ENCODE peak calls at places on chromosomes 3 and 15, in four cellular contexts. One of them, this sample, is unnamed.

GRCh38 chr15:59993041-59993750 is 10.9 kb upstream of the FOXB1 start:
- DNase-seq in testis: no peak
- DNase-seq in fibroblast of the aortic adventitia: no peak
- DNase-seq in BE2C: no peak
- DNase-seq in this sample: no peak

GRCh38 chr3:184129012-184129411 is 6.1 kb upstream of the EIF2B5 start:
- DNase-seq in testis: peak; percentile 56
- DNase-seq in fibroblast of the aortic adventitia: peak; percentile 62
- DNase-seq in BE2C: peak; percentile 58
- DNase-seq in this sample: peak; percentile 59

GRCh38 chr3:66298591-66298990 is 77.8 kb downstream of the SLC25A26 start:
- DNase-seq in testis: no peak
- DNase-seq in fibroblast of the aortic adventitia: no peak
- DNase-seq in BE2C: no peak
- DNase-seq in this sample: no peak

GRCh38 chr3:122577409-122578028 is at the start of gene PARP15:
- DNase-seq in testis: peak; percentile 33
- DNase-seq in fibroblast of the aortic adventitia: peak; percentile 4
- DNase-seq in BE2C: peak; percentile 14
- DNase-seq in this sample: no peak

GRCh38 chr3:32423956-32424558 is 32.4 kb downstream of the CMTM7 start:
- DNase-seq in testis: no peak
- DNase-seq in fibroblast of the aortic adventitia: no peak
- DNase-seq in BE2C: no peak
- DNase-seq in this sample: no peak

GRCh38 chr3:127035672-127036071 is 52.8 kb downstream of the PLXNA1 start:
- DNase-seq in testis: peak; percentile 48
- DNase-seq in fibroblast of the aortic adventitia: peak; percentile 82
- DNase-seq in BE2C: peak; percentile 38
- DNase-seq in this sample: peak; percentile 92

GRCh38 chr3:148582126-148582525 is 115.6 kb upstream of the AGTR1 start:
- DNase-seq in testis: no peak
- DNase-seq in fibroblast of the aortic adventitia: peak; percentile 14
- DNase-seq in BE2C: no peak
- DNase-seq in this sample: peak; percentile 64

GRCh38 chr15:96807361-96807760 is 476.9 kb downstream of the NR2F2 start:
- DNase-seq in testis: no peak
- DNase-seq in fibroblast of the aortic adventitia: no peak
- DNase-seq in BE2C: no peak
- DNase-seq in this sample: no peak

GRCh38 chr3:18679226-18679625 is 254.1 kb upstream of the SATB1 start:
- DNase-seq in testis: no peak
- DNase-seq in fibroblast of the aortic adventitia: no peak
- DNase-seq in BE2C: no peak
- DNase-seq in this sample: no peak

GRCh38 chr3:72584262-72584661 is 264.0 kb downstream of the SHQ1 start:
- DNase-seq in testis: no peak
- DNase-seq in fibroblast of the aortic adventitia: no peak
- DNase-seq in BE2C: no peak
- DNase-seq in this sample: no peak

GRCh38 chr3:30282052-30282708 is 324.2 kb upstream of the TGFBR2 start:
- DNase-seq in testis: no peak
- DNase-seq in fibroblast of the aortic adventitia: peak; percentile 92
- DNase-seq in BE2C: no peak
- DNase-seq in this sample: peak; percentile 87

GRCh38 chr3:107545680-107546120 is 22.9 kb downstream of the BBX start:
- DNase-seq in testis: no peak
- DNase-seq in fibroblast of the aortic adventitia: peak; percentile 10
- DNase-seq in BE2C: no peak
- DNase-seq in this sample: no peak

GRCh38 chr3:140859592-140860336 is 81.9 kb upstream of the SLC25A36 start:
- DNase-seq in testis: no peak
- DNase-seq in fibroblast of the aortic adventitia: no peak
- DNase-seq in BE2C: no peak
- DNase-seq in this sample: no peak

GRCh38 chr3:128663151-128663550 is 12.5 kb upstream of the RPN1 start:
- DNase-seq in testis: no peak
- DNase-seq in fibroblast of the aortic adventitia: no peak
- DNase-seq in BE2C: no peak
- DNase-seq in this sample: no peak

DNA sequence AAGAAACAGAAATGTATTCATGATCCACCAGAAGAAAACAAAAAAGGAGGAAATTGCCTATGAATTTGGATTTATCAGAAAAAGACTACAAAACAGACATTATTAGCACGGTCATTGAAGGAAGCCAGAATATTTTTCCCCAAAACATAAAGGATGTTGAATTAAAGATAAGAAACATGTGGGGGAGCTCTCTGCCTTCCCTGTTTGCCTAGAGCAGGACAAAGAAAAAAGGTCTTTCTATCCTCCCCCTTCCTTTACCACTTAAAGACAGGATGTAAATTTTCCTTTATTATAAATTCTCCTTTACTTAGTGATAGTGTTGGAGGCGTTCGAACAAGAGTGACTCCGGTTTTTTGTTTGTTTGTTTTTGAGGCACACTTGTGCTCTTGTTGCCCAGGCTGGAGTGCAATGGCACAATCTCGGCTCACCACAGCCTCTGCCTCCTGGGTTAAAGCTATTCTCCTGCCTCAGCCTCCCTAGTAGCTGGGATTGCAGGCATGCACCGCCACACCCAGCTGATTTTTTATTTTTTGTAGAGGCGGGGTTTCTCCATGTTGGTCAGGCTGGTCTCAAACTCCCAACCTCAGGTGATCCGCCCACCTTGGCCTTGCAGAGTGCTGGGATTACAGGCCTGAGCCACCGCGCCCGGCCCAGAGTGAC is 14.9 kb upstream of the RPN1 start:
- DNase-seq in testis: no peak
- DNase-seq in fibroblast of the aortic adventitia: peak; percentile 17
- DNase-seq in BE2C: no peak
- DNase-seq in this sample: peak; percentile 41
- TF ChIP-seq CTCF in testis: no peak
- TF ChIP-seq CTCF in fibroblast of the aortic adventitia: peak; percentile 1
- TF ChIP-seq CTCF in BE2C: peak; percentile 10
- TF ChIP-seq CTCF in this sample: no peak

GRCh38 chr15:81427176-81427575 is 53.2 kb upstream of the TMC3 start:
- DNase-seq in testis: no peak
- DNase-seq in fibroblast of the aortic adventitia: no peak
- DNase-seq in BE2C: no peak
- DNase-seq in this sample: no peak
- H3K4me3 ChIP-seq in testis: no peak overlapping the region
- H3K4me3 ChIP-seq in fibroblast of the aortic adventitia: no peak overlapping the region
- H3K4me3 ChIP-seq in BE2C: no peak overlapping the region
- H3K4me3 ChIP-seq in this sample: no peak overlapping the region

GRCh38 chr3:128254967-128255366 is 101.7 kb downstream of the EEFSEC start:
- DNase-seq in testis: no peak
- DNase-seq in fibroblast of the aortic adventitia: no peak
- DNase-seq in BE2C: no peak
- DNase-seq in this sample: no peak
- TF ChIP-seq CTCF in testis: no peak
- TF ChIP-seq CTCF in fibroblast of the aortic adventitia: no peak
- TF ChIP-seq CTCF in BE2C: no peak
- TF ChIP-seq CTCF in this sample: no peak

GRCh38 chr3:4582634-4583033 is 89.5 kb downstream of the ITPR1 start:
- DNase-seq in testis: no peak
- DNase-seq in fibroblast of the aortic adventitia: peak; percentile 37
- DNase-seq in BE2C: no peak
- DNase-seq in this sample: peak; percentile 67

GRCh38 chr3:4583441-4583840 is 90.3 kb downstream of the ITPR1 start:
- DNase-seq in testis: peak; percentile 64
- DNase-seq in fibroblast of the aortic adventitia: peak; percentile 56
- DNase-seq in BE2C: no peak
- DNase-seq in this sample: peak; percentile 78

GRCh38 chr3:4587061-4587837 is 94.1 kb downstream of the ITPR1 start:
- DNase-seq in testis: no peak
- DNase-seq in fibroblast of the aortic adventitia: no peak
- DNase-seq in BE2C: no peak
- DNase-seq in this sample: peak; percentile 30

GRCh38 chr3:4586381-4586780 is 93.2 kb downstream of the ITPR1 start:
- DNase-seq in testis: no peak
- DNase-seq in fibroblast of the aortic adventitia: no peak
- DNase-seq in BE2C: no peak
- DNase-seq in this sample: no peak

GRCh38 chr3:4584537-4585249 is 91.5 kb downstream of the ITPR1 start:
- DNase-seq in testis: peak; percentile 53
- DNase-seq in fibroblast of the aortic adventitia: peak; percentile 45
- DNase-seq in BE2C: no peak
- DNase-seq in this sample: peak; percentile 73
- H3K4me3 ChIP-seq in testis: no peak overlapping the region
- H3K4me3 ChIP-seq in fibroblast of the aortic adventitia: peak overlapping the region; percentile 7
- H3K4me3 ChIP-seq in BE2C: no peak overlapping the region
- H3K4me3 ChIP-seq in this sample: peak overlapping the region; percentile 41

GRCh38 chr3:49213541-49213943 is 42.1 kb downstream of the KLHDC8B start:
- DNase-seq in testis: no peak
- DNase-seq in fibroblast of the aortic adventitia: no peak
- DNase-seq in BE2C: no peak
- DNase-seq in this sample: no peak
- TF ChIP-seq CTCF in testis: no peak
- TF ChIP-seq CTCF in fibroblast of the aortic adventitia: no peak
- TF ChIP-seq CTCF in BE2C: no peak
- TF ChIP-seq CTCF in this sample: no peak

DNA sequence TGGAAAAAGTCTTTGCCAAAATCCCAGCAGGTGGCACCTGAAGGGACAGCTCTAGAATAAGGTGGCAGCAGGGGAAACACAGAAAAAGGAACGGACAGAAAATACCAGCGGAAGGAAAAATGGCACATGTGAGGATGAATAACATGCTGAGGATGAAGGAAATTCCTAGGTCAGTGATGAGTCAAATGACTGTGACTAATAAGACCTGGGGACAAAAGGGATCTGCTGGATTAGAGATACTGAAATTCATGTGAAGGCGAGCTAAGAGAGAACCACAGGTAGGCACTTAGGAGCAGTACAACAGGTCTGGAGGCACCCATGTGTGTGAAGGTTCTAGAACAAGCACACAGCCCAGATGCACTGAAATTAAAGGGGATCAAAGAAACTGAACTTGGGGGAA is 482.5 kb downstream of the FOXP1 start:
- DNase-seq in testis: no peak
- DNase-seq in fibroblast of the aortic adventitia: peak; percentile 54
- DNase-seq in BE2C: no peak
- DNase-seq in this sample: peak; percentile 45
- H3K4me3 ChIP-seq in testis: no peak overlapping the region
- H3K4me3 ChIP-seq in fibroblast of the aortic adventitia: no peak overlapping the region
- H3K4me3 ChIP-seq in BE2C: no peak overlapping the region
- H3K4me3 ChIP-seq in this sample: no peak overlapping the region

GRCh38 chr15:51687565-51687964 is 6.3 kb downstream of the SCG3 start:
- DNase-seq in testis: no peak
- DNase-seq in fibroblast of the aortic adventitia: no peak
- DNase-seq in BE2C: no peak
- DNase-seq in this sample: no peak

GRCh38 chr15:51692154-51692553 is 10.9 kb downstream of the SCG3 start:
- DNase-seq in testis: no peak
- DNase-seq in fibroblast of the aortic adventitia: no peak
- DNase-seq in BE2C: no peak
- DNase-seq in this sample: no peak

GRCh38 chr15:51688863-51689262 is 7.6 kb downstream of the SCG3 start:
- DNase-seq in testis: no peak
- DNase-seq in fibroblast of the aortic adventitia: peak; percentile 9
- DNase-seq in BE2C: no peak
- DNase-seq in this sample: peak; percentile 8
- TF ChIP-seq CTCF in testis: no peak
- TF ChIP-seq CTCF in fibroblast of the aortic adventitia: peak; percentile 45
- TF ChIP-seq CTCF in BE2C: peak; percentile 33
- TF ChIP-seq CTCF in this sample: peak; percentile 27

GRCh38 chr3:52001443-52001974 is 5.8 kb upstream of the RPL29 start:
- DNase-seq in testis: peak; percentile 81
- DNase-seq in fibroblast of the aortic adventitia: peak; percentile 54
- DNase-seq in BE2C: peak; percentile 80
- DNase-seq in this sample: peak; percentile 61
- H3K4me3 ChIP-seq in testis: no peak overlapping the region
- H3K4me3 ChIP-seq in fibroblast of the aortic adventitia: no peak overlapping the region
- H3K4me3 ChIP-seq in BE2C: no peak overlapping the region
- H3K4me3 ChIP-seq in this sample: no peak overlapping the region

GRCh38 chr3:80997622-80998021 is 763.8 kb downstream of the GBE1 start:
- DNase-seq in testis: no peak
- DNase-seq in fibroblast of the aortic adventitia: no peak
- DNase-seq in BE2C: no peak
- DNase-seq in this sample: no peak

GRCh38 chr3:81003008-81003407 is 758.4 kb downstream of the GBE1 start:
- DNase-seq in testis: no peak
- DNase-seq in fibroblast of the aortic adventitia: no peak
- DNase-seq in BE2C: no peak
- DNase-seq in this sample: no peak

GRCh38 chr3:80998022-80998421 is 763.4 kb downstream of the GBE1 start:
- DNase-seq in testis: no peak
- DNase-seq in fibroblast of the aortic adventitia: no peak
- DNase-seq in BE2C: no peak
- DNase-seq in this sample: no peak

GRCh38 chr3:81003817-81004216 is 757.6 kb downstream of the GBE1 start:
- DNase-seq in testis: no peak
- DNase-seq in fibroblast of the aortic adventitia: no peak
- DNase-seq in BE2C: no peak
- DNase-seq in this sample: no peak

DNA sequence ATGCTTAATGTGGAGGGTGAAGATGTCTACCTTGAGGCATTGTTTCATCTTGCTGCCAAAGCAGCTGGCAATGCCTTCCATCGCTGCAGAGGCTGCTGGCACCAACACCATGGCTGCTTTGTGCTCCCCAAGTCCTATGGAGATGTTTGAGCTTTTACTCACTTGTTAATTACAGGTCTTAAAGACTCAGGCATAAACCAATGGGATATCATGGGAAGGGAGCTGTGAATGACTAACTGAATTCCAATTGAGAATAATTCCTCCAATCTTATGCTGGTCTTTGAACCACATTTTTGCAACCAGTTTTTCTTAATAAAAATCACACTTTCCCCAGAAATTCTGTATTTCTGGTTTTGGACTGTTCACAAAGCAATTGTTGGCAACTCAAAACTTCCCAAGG is 762.0 kb downstream of the GBE1 start:
- DNase-seq in testis: no peak
- DNase-seq in fibroblast of the aortic adventitia: no peak
- DNase-seq in BE2C: no peak
- DNase-seq in this sample: no peak
- TF ChIP-seq CTCF in testis: no peak
- TF ChIP-seq CTCF in fibroblast of the aortic adventitia: no peak
- TF ChIP-seq CTCF in BE2C: no peak
- TF ChIP-seq CTCF in this sample: no peak

GRCh38 chr15:47731230-47731629 is 13.9 kb downstream of the SEMA6D start:
- DNase-seq in testis: no peak
- DNase-seq in fibroblast of the aortic adventitia: no peak
- DNase-seq in BE2C: no peak
- DNase-seq in this sample: no peak
- H3K4me3 ChIP-seq in testis: no peak overlapping the region
- H3K4me3 ChIP-seq in fibroblast of the aortic adventitia: no peak overlapping the region
- H3K4me3 ChIP-seq in BE2C: no peak overlapping the region
- H3K4me3 ChIP-seq in this sample: no peak overlapping the region

This sample was measured in fibroblast of pulmonary artery.